ENCODE peak calls at places on chromosome 1, in eight cellular contexts. K is esophagus squamous epithelium, H is stomach, S is upper lobe of left lung, G is left lung, X is IMR-90, I is fibroblast of villous mesenchyme, N is mesothelial cell of epicardium. O is an unnamed sample.

GRCh38 chr1:11691928-11692711 is 610 bp downstream of the DRAXIN start:
- DNase-seq in K (no peak), H (no peak), S (no peak), G (no peak), X (no peak), I (no peak), N (no peak), O (no peak)

GRCh38 chr1:51990478-51990965 is at the start of gene RAB3B:
- DNase-seq in K (no peak), H (peak), S (peak), G (peak), X (peak), I (peak), N (peak), O (peak)

GRCh38 chr1:48693674-48694347 is 82.9 kb downstream of the BEND5 start:
- DNase-seq in K (no peak), H (no peak), S (no peak), G (no peak), X (no peak), I (no peak), N (no peak), O (no peak)

GRCh38 chr1:28129150-28129549 is 40.7 kb upstream of the EYA3 start:
- DNase-seq in K (no peak), H (no peak), S (no peak), G (no peak), X (peak), I (peak), N (no peak), O (no peak)

GRCh38 chr1:77412794-77413530 is 131.1 kb downstream of the AK5 start:
- DNase-seq in K (no peak), H (no peak), S (no peak), G (no peak), X (no peak), I (no peak), N (no peak), O (no peak)

GRCh38 chr1:169680377-169681019 is 30.9 kb downstream of the SELL start:
- DNase-seq in K (peak), H (no peak), S (no peak), G (no peak), X (no peak), I (no peak), N (no peak), O (no peak)

GRCh38 chr1:164914208-164914607 is 355.2 kb downstream of the PBX1 start:
- DNase-seq in K (no peak), H (no peak), S (no peak), G (no peak), X (peak), I (peak), N (no peak), O (no peak)

GRCh38 chr1:156848461-156849150 is 10.3 kb downstream of the INSRR start:
- DNase-seq in K (no peak), H (peak), S (peak), G (no peak), X (no peak), I (no peak), N (no peak), O (no peak)

GRCh38 chr1:41541592-41541952 is 57.1 kb upstream of the EDN2 start:
- DNase-seq in K (no peak), H (no peak), S (no peak), G (no peak), X (no peak), I (no peak), N (no peak), O (no peak)

GRCh38 chr1:47627016-47627415 is 189.2 kb downstream of the FOXD2 start:
- DNase-seq in K (no peak), H (peak), S (no peak), G (no peak), X (no peak), I (no peak), N (no peak), O (no peak)

GRCh38 chr1:33916786-33917185 is 52.9 kb downstream of the HMGB4 start:
- DNase-seq in K (no peak), H (no peak), S (peak), G (no peak), X (no peak), I (no peak), N (no peak), O (no peak)

GRCh38 chr1:16088996-16089395 is 15.5 kb upstream of the FAM131C start:
- DNase-seq in K (no peak), H (no peak), S (peak), G (peak), X (peak), I (peak), N (no peak), O (no peak)

GRCh38 chr1:115258302-115258866 is 79.7 kb downstream of the NGF start:
- DNase-seq in K (no peak), H (no peak), S (no peak), G (no peak), X (peak), I (peak), N (no peak), O (no peak)

GRCh38 chr1:204377800-204378608 is 18.3 kb upstream of the PLEKHA6 start:
- DNase-seq in K (no peak), H (peak), S (peak), G (peak), X (no peak), I (peak), N (no peak), O (peak)

GRCh38 chr1:106921186-106921585 is 135.3 kb upstream of the PRMT6 start:
- DNase-seq in K (no peak), H (no peak), S (no peak), G (no peak), X (peak), I (no peak), N (no peak), O (no peak)

GRCh38 chr1:60279798-60280197 is 206.2 kb upstream of the C1orf87 start:
- DNase-seq in K (no peak), H (no peak), S (no peak), G (no peak), X (peak), I (peak), N (no peak), O (no peak)

GRCh38 chr1:235012436-235013210 is 116.0 kb downstream of the TOMM20 start:
- DNase-seq in K (no peak), H (no peak), S (no peak), G (no peak), X (no peak), I (no peak), N (no peak), O (no peak)

GRCh38 chr1:91572044-91572443 is 71.4 kb downstream of the CDC7 start:
- DNase-seq in K (no peak), H (no peak), S (no peak), G (no peak), X (no peak), I (no peak), N (no peak), O (peak)

GRCh38 chr1:199522936-199523335 is 504.6 kb upstream of the NR5A2 start:
- DNase-seq in K (no peak), H (no peak), S (no peak), G (no peak), X (peak), I (peak), N (no peak), O (no peak)

GRCh38 chr1:177945943-177946650 is 23.8 kb downstream of the SEC16B start:
- DNase-seq in K (no peak), H (peak), S (no peak), G (no peak), X (peak), I (peak), N (no peak), O (no peak)

GRCh38 chr1:168230709-168231108 is 4.9 kb downstream of the SFT2D2 start:
- DNase-seq in K (no peak), H (no peak), S (no peak), G (no peak), X (no peak), I (no peak), N (no peak), O (no peak)

DNA sequence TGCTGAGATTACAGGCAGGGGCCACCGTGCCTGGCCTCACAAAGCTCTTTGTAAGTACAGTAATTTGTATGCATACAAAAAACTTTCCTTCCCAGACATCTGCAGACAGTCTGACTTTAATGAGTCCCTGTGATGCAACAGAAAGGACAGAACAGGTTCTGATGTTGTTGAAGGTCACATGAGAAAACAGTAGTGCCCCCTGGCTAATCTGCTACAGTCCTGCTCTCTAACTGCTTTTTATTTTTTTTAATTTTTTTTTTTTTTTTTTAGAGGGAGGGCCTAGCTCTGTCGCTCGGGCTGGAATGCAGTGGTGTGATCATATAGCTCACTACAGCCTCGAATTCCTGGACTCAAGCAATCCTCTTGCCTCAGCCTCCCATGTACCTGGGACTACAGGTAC is 36.7 kb downstream of the ACBD3 start:
- DNase-seq in K (no peak), H (no peak), S (no peak), G (no peak), X (peak), I (peak), N (no peak), O (no peak)
- TF ChIP-seq CTCF in K (no peak), H (no peak), S (no peak), G (no peak), X (no peak), I (peak), N (no peak), O (no peak)

DNA sequence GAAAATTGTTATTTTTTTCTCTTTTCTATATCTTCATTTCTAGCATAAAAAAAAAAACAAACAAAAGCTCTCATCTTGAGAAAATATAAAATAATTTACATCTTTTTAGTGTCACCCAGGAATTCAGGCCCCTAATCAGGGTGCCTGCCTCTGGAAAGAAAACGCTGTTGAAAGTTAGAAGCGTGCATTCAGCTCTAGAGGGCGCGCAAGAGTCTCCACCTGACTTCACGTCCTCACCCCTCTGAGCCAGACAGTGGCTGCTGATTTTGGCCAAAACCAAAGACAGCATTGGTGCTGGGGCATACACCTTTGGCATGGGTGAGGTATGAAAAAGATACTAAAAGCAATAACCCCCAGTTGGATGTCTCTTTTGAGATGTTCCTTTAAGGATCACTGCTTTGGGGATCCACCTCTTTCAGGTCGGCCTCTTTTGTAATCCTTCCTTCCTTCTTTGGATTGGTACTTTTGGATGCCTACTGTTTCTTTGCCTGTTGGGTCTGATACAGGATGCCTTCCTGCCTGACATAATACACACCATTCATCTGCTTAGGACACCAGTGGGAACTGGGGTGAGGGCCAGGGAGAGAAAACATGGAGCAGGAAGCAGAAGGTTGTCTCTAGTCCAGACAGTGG is 77.6 kb upstream of the CHRM3 start:
- DNase-seq in K (no peak), H (peak), S (no peak), G (no peak), X (no peak), I (no peak), N (no peak), O (no peak)
- TF ChIP-seq CTCF in K (no peak), H (no peak), S (no peak), G (peak), X (no peak), I (no peak), N (peak), O (no peak)

DNA sequence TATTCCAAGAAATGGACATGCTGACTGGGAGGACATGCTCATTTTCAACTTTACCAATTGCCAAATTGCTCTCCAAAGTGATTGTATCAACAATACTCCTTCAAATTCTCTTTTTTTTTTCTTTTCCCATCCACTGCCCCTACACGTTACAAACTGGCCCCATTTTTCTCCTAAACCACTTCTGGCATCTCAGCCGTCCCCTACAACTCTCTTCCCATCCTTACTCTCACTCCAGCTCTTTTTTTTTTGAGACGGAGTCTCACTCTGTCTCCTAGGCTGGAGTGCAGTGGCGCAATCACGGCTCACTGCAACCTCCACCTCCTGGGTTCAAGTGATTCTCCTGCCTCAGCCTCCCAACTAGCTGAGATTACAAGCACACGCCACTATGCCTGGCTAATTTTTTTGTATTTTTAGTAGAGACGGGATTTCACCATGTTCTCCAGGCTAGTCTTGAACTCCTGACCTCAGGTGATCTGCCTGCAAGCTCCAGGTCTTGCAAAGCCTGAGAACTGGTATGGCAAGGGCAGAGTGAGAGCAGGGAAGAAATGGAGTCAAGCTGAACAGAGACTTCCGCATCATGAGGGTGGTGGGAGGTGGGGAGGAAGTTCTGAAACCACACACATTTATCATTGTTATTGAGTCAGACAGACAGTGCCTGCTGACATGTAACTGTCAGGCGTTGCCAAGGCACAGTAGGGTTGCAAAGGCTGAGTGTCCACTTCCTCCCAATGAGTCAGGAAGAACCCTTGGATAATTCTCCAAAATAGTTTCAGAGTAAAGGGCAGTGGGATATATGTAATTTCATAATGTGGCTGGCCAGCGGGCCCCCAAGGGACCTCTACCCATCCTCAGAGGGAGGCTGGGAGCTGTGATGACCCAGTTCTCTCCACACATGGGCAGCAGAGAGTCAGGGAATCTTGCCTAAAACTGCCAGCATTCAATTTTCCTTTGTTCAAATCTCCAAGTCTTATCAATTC is 17.4 kb downstream of the CELA3A start:
- DNase-seq in K (no peak), H (peak), S (no peak), G (no peak), X (peak), I (peak), N (no peak), O (peak)
- TF ChIP-seq CTCF in K (no peak), H (no peak), S (no peak), G (no peak), X (peak), I (peak), N (no peak), O (no peak)

GRCh38 chr1:229972600-229973296 is 94.3 kb upstream of the GALNT2 start:
- DNase-seq in K (no peak), H (no peak), S (peak), G (no peak), X (no peak), I (peak), N (no peak), O (no peak)
- TF ChIP-seq CTCF in K (no peak), H (no peak), S (peak), G (no peak), X (peak), I (peak), N (no peak), O (no peak)

GRCh38 chr1:226650236-226650841 is 88.7 kb downstream of the ITPKB start:
- DNase-seq in K (no peak), H (no peak), S (no peak), G (no peak), X (no peak), I (no peak), N (no peak), O (no peak)
- TF ChIP-seq CTCF in K (no peak), H (no peak), S (no peak), G (no peak), X (no peak), I (no peak), N (no peak), O (no peak)

DNA sequence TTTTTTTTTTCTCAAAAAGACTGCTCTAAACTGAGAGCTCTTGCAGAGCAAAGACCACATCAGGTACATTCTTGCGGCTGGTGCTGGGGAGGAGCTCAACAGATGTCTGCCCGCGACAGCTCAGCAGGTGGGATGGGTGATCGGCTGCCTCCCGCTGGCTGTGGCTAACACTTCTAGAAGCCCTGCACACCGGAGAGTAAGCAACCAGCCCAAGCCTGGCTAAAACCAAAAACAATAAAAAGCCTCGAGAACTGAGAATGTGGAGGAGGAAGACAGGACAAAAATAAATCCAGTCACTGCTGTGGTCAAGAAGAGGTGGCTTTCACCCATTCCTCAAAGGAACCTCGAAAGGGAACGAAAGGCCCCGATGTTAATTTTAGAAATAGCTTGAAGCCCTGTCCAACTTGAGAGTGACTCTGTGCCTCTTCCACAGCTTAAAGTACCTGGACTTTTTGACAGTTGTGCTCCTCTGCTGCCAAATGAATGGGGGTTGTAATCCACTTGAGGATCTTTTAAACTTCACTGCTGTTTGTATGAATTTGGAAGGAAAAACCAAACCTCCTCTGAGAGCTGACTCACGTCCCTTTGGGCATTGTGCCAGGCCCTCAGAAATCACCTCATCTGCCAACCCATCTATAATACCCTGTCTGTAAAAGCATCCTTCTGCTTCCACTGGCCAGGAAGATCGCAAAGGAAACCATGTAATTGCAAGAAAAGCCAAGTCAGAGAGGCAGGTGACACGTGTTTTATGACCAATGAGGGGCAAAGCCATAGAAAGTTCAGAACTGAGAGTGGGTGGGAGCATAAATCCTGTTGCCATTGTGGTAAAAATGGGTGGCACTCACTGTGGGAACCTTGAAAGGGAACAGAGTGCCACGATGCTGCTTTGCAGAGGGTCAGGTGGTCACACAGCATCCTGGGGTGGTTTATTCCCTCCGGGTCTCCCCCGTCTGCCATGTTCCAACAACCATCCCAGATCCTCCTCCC is 78.5 kb downstream of the KCNN3 start:
- DNase-seq in K (no peak), H (peak), S (no peak), G (no peak), X (peak), I (no peak), N (no peak), O (no peak)
- TF ChIP-seq CTCF in K (no peak), H (no peak), S (no peak), G (no peak), X (no peak), I (no peak), N (no peak), O (no peak)

GRCh38 chr1:244029137-244029536 is 21.9 kb upstream of the ZBTB18 start:
- DNase-seq in K (no peak), H (no peak), S (no peak), G (no peak), X (no peak), I (no peak), N (no peak), O (no peak)
- TF ChIP-seq CTCF in K (no peak), H (no peak), S (no peak), G (no peak), X (peak), I (no peak), N (no peak), O (no peak)

GRCh38 chr1:65422241-65423203 is 2.1 kb downstream of the LEPR start:
- DNase-seq in K (no peak), H (no peak), S (no peak), G (no peak), X (peak), I (no peak), N (no peak), O (no peak)
- TF ChIP-seq CTCF in K (no peak), H (no peak), S (no peak), G (no peak), X (no peak), I (no peak), N (no peak), O (no peak)

GRCh38 chr1:111399792-111400610 is 27.5 kb downstream of the OVGP1 start:
- DNase-seq in K (no peak), H (peak), S (no peak), G (no peak), X (peak), I (peak), N (no peak), O (no peak)
- TF ChIP-seq CTCF in K (peak), H (no peak), S (peak), G (peak), X (peak), I (peak), N (peak), O (peak)

GRCh38 chr1:248686815-248687214 is 15.8 kb downstream of the OR14I1 start:
- DNase-seq in K (no peak), H (no peak), S (no peak), G (no peak), X (no peak), I (no peak), N (no peak), O (no peak)
- TF ChIP-seq CTCF in K (no peak), H (no peak), S (no peak), G (no peak), X (no peak), I (no peak), N (no peak), O (no peak)

O was measured in activated B cell treated with CpG ODN at 0.5 μM for 24 hours.